ENCODE peak calls at places on chromosomes 4 and X, in nine cellular contexts. N is esophagus squamous epithelium, V is K562, W is IMR-90, F is stomach, O is uterus, I is HCT116, Y is Peyer's patch, L is heart left ventricle. B is an unnamed sample.

GRCh38 chrX:9163153-9163790 is 129.3 kb upstream of the FAM9B start:
- DNase-seq in W (peak; percentile 55), I (no peak), O (no peak), L (no peak), Y (no peak), F (no peak), V (no peak), N (no peak), B (no peak)

GRCh38 chr4:168384437-168385141 is 66.0 kb upstream of the DDX60 start:
- DNase-seq in W (peak; percentile 28), F (peak; percentile 42), O (no peak), L (no peak), I (no peak), N (no peak), V (peak; percentile 42), Y (no peak), B (no peak)

GRCh38 chr4:188396037-188396436 is 256.8 kb downstream of the TRIML1 start:
- DNase-seq in W (peak; percentile 67), L (no peak), O (no peak), F (no peak), I (no peak), Y (no peak), N (no peak), V (no peak), B (no peak)

GRCh38 chr4:123524958-123525628 is 128.5 kb downstream of the SPRY1 start:
- DNase-seq in I (no peak), O (no peak), N (no peak), V (no peak), Y (no peak), W (peak; percentile 65), F (peak; percentile 58), L (no peak), B (no peak)

GRCh38 chr4:110049951-110050925 is 137.6 kb downstream of the EGF start:
- DNase-seq in I (peak; percentile 8), L (no peak), W (peak; percentile 52), Y (peak; percentile 32), F (peak; percentile 47), V (peak; percentile 59), O (peak; percentile 23), N (no peak), B (peak; percentile 28)

GRCh38 chr4:152581536-152582160 is 45.8 kb upstream of the FBXW7 start:
- DNase-seq in Y (no peak), V (peak; percentile 45), L (no peak), F (no peak), O (no peak), W (no peak), I (no peak), N (no peak), B (no peak)

GRCh38 chrX:17826609-17827496 is 34.2 kb downstream of the RAI2 start:
- DNase-seq in I (no peak), V (no peak), F (no peak), L (no peak), N (no peak), W (no peak), O (no peak), Y (no peak), B (no peak)

GRCh38 chr4:3766207-3766790 is at the start of gene ADRA2C:
- DNase-seq in L (no peak), Y (no peak), W (no peak), V (no peak), O (peak; percentile 52), N (no peak), F (no peak), I (no peak), B (no peak)

GRCh38 chrX:68934421-68934820 is 105.6 kb downstream of the EFNB1 start:
- DNase-seq in W (no peak), L (no peak), V (no peak), I (no peak), N (no peak), Y (no peak), F (peak; percentile 34), O (no peak), B (no peak)

GRCh38 chrX:130831347-130831722 is 71.7 kb downstream of the ENOX2 start:
- DNase-seq in L (no peak), N (no peak), W (no peak), O (no peak), Y (no peak), F (no peak), V (no peak), I (no peak), B (no peak)

GRCh38 chr4:8819421-8820177 is 52.0 kb downstream of the HMX1 start:
- DNase-seq in Y (no peak), W (no peak), O (no peak), I (no peak), V (no peak), N (no peak), L (no peak), F (peak; percentile 14), B (no peak)

GRCh38 chrX:9775930-9776329 is 10.3 kb upstream of the GPR143 start:
- DNase-seq in O (no peak), W (no peak), V (no peak), N (no peak), F (no peak), L (no peak), Y (no peak), I (no peak), B (no peak)

GRCh38 chr4:165079476-165079875 is 25.8 kb downstream of the TRIM75 start:
- DNase-seq in O (no peak), W (peak; percentile 44), F (no peak), V (peak; percentile 37), N (no peak), L (peak; percentile 59), I (no peak), Y (no peak), B (no peak)

GRCh38 chr4:102858828-102859464 is 9.8 kb upstream of the CISD2 start:
- DNase-seq in O (no peak), L (no peak), V (no peak), Y (no peak), N (no peak), I (no peak), W (no peak), F (no peak), B (no peak)

DNA sequence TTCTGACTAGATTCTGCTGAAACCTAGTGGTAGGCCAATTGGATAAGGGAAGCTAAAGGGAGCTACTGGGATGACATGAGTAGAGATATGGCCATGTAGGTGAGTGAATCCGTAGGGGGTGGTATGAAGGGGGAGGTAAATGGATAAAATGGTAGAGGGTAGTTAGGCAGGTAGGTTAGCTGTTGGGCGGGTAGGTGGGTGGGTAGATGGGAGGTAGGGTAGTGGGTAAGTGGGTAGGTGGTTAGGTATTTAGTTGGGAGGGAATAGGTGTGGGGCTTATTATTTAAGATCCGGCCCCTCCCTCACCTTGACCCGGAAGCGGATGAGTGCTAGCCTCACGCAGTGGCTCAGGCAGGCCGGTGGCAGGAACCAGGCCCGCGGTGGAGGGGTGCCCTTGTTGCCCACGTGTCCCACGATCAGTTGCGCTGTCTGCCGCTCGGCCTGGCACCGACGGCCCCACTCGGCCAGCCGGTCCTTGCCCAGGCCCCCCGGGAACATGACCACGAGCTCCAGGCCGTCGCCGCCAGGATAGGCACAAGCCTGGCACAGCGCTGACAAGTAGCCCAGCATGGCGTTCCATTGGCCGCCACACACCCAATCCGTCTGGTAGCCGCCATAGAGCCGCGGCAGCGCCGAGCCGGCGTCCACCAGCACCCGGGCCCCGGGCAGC is 725 bp downstream of the FAM120C start:
- DNase-seq in I (peak; percentile 27), L (peak; percentile 68), F (peak; percentile 65), N (no peak), Y (peak; percentile 75), W (no peak), V (peak; percentile 42), O (peak; percentile 43), B (peak; percentile 44)
- TF ChIP-seq POLR2A in I (peak; percentile 50), L (no peak), F (no peak), N (peak; percentile 43), Y (no peak), W (no peak), V (peak; percentile 47), O (no peak), B (no peak)

GRCh38 chr4:113145519-113146291 is 96.3 kb downstream of the ANK2 start:
- DNase-seq in V (no peak), L (peak; percentile 60), W (no peak), I (no peak), F (no peak), Y (no peak), O (no peak), N (no peak), B (no peak)

GRCh38 chr4:113146876-113147358 is 97.5 kb downstream of the ANK2 start:
- DNase-seq in Y (no peak), V (no peak), W (no peak), O (no peak), F (no peak), I (no peak), L (no peak), N (no peak), B (no peak)

GRCh38 chr4:113145147-113145518 is 95.7 kb downstream of the ANK2 start:
- DNase-seq in W (no peak), V (no peak), Y (no peak), N (no peak), O (no peak), F (no peak), I (no peak), L (no peak), B (no peak)

GRCh38 chr4:113148925-113149324 is 99.5 kb downstream of the ANK2 start:
- DNase-seq in L (no peak), W (no peak), O (no peak), F (no peak), N (no peak), Y (no peak), I (no peak), V (no peak), B (no peak)

GRCh38 chr4:113147498-113148231 is 98.2 kb downstream of the ANK2 start:
- DNase-seq in I (no peak), N (no peak), V (no peak), F (no peak), W (no peak), L (no peak), O (no peak), Y (no peak), B (no peak)
- H3K4me3 ChIP-seq in I (no peak overlapping the region), N (no peak overlapping the region), V (no peak overlapping the region), F (peak overlapping the region; percentile 39), W (no peak overlapping the region), L (peak overlapping the region; percentile 53), O (peak overlapping the region; percentile 31), Y (peak overlapping the region; percentile 46), B (no peak overlapping the region)

GRCh38 chr4:42643685-42644084 is 13.2 kb downstream of the ATP8A1 start:
- DNase-seq in V (no peak), O (no peak), N (no peak), F (no peak), L (peak; percentile 35), W (no peak), Y (no peak), I (no peak), B (no peak)
- TF ChIP-seq POLR2A in V (no peak), O (no peak), N (no peak), F (no peak), L (no peak), W (no peak), Y (no peak), I (no peak), B (no peak)

GRCh38 chr4:26864904-26865303 is 4.3 kb downstream of the STIM2 start:
- DNase-seq in I (no peak), F (no peak), W (no peak), N (no peak), Y (no peak), V (no peak), L (no peak), O (no peak), B (no peak)
- H3K4me3 ChIP-seq in I (no peak overlapping the region), F (no peak overlapping the region), W (no peak overlapping the region), N (no peak overlapping the region), Y (no peak overlapping the region), V (no peak overlapping the region), L (no peak overlapping the region), O (no peak overlapping the region), B (no peak overlapping the region)

B was measured in lower leg skin.